ENCODE peak calls at places on chromosome 15, in five cellular contexts. One of them, this sample, is unnamed.

GRCh38 chr15:85523530-85523929 is 143.1 kb downstream of the AKAP13 start:
- DNase-seq in sigmoid colon: no peak
- DNase-seq in stomach: no peak
- DNase-seq in GM12878: no peak
- DNase-seq in SK-N-SH: no peak
- DNase-seq in this sample: no peak

GRCh38 chr15:38545179-38545578 is 19.4 kb downstream of the RASGRP1 start:
- DNase-seq in GM12878: no peak
- DNase-seq in sigmoid colon: no peak
- DNase-seq in stomach: no peak
- DNase-seq in SK-N-SH: no peak
- DNase-seq in this sample: no peak

GRCh38 chr15:70132148-70132547 is 34.4 kb upstream of the TLE3 start:
- DNase-seq in stomach: no peak
- DNase-seq in GM12878: no peak
- DNase-seq in sigmoid colon: peak; percentile 66
- DNase-seq in SK-N-SH: no peak
- DNase-seq in this sample: no peak

GRCh38 chr15:101092186-101092866 is 159.5 kb downstream of the CHSY1 start:
- DNase-seq in stomach: no peak
- DNase-seq in SK-N-SH: no peak
- DNase-seq in sigmoid colon: no peak
- DNase-seq in GM12878: no peak
- DNase-seq in this sample: no peak

GRCh38 chr15:22979699-22980188 is 424 bp downstream of the CYFIP1 start:
- DNase-seq in sigmoid colon: peak; percentile 68
- DNase-seq in GM12878: no peak
- DNase-seq in stomach: no peak
- DNase-seq in SK-N-SH: peak; percentile 81
- DNase-seq in this sample: peak; percentile 26

GRCh38 chr15:99305761-99306505 is 54.7 kb downstream of the LRRC28 start:
- DNase-seq in SK-N-SH: no peak
- DNase-seq in GM12878: no peak
- DNase-seq in stomach: peak; percentile 56
- DNase-seq in sigmoid colon: no peak
- DNase-seq in this sample: peak; percentile 11

GRCh38 chr15:90266061-90266431 is 574 bp downstream of the NGRN start:
- DNase-seq in stomach: peak; percentile 28
- DNase-seq in sigmoid colon: peak; percentile 73
- DNase-seq in GM12878: no peak
- DNase-seq in SK-N-SH: peak; percentile 72
- DNase-seq in this sample: peak; percentile 40

GRCh38 chr15:88603885-88604284 is 17.3 kb upstream of the AEN start:
- DNase-seq in sigmoid colon: no peak
- DNase-seq in stomach: no peak
- DNase-seq in GM12878: no peak
- DNase-seq in SK-N-SH: no peak
- DNase-seq in this sample: no peak

GRCh38 chr15:62560943-62561571 is 396.0 kb upstream of the C2CD4B start:
- DNase-seq in GM12878: no peak
- DNase-seq in SK-N-SH: no peak
- DNase-seq in stomach: peak; percentile 43
- DNase-seq in sigmoid colon: no peak
- DNase-seq in this sample: peak; percentile 80

GRCh38 chr15:101558217-101558941 is 68.9 kb upstream of the PCSK6 start:
- DNase-seq in stomach: no peak
- DNase-seq in SK-N-SH: no peak
- DNase-seq in GM12878: no peak
- DNase-seq in sigmoid colon: peak; percentile 17
- DNase-seq in this sample: no peak

GRCh38 chr15:63752075-63752684 is 81.6 kb downstream of the HERC1 start:
- DNase-seq in GM12878: peak; percentile 23
- DNase-seq in sigmoid colon: no peak
- DNase-seq in stomach: peak; percentile 28
- DNase-seq in SK-N-SH: peak; percentile 54
- DNase-seq in this sample: peak; percentile 25

GRCh38 chr15:58793862-58794261 is 22.8 kb downstream of the MINDY2 start:
- DNase-seq in sigmoid colon: no peak
- DNase-seq in SK-N-SH: no peak
- DNase-seq in stomach: no peak
- DNase-seq in GM12878: no peak
- DNase-seq in this sample: no peak

GRCh38 chr15:22868928-22869327 is 30.5 kb downstream of the NIPA2 start:
- DNase-seq in stomach: no peak
- DNase-seq in sigmoid colon: no peak
- DNase-seq in GM12878: no peak
- DNase-seq in SK-N-SH: no peak
- DNase-seq in this sample: no peak

GRCh38 chr15:90988249-90988648 is 6.1 kb downstream of the PRC1 start:
- DNase-seq in SK-N-SH: peak; percentile 61
- DNase-seq in GM12878: no peak
- DNase-seq in sigmoid colon: no peak
- DNase-seq in stomach: no peak
- DNase-seq in this sample: no peak

GRCh38 chr15:89416339-89417183 is 79.8 kb downstream of the RHCG start:
- DNase-seq in SK-N-SH: peak; percentile 96
- DNase-seq in GM12878: no peak
- DNase-seq in sigmoid colon: no peak
- DNase-seq in stomach: peak; percentile 60
- DNase-seq in this sample: peak; percentile 68

GRCh38 chr15:98658831-98659699 is 10.7 kb downstream of the IGF1R start:
- DNase-seq in sigmoid colon: no peak
- DNase-seq in stomach: no peak
- DNase-seq in SK-N-SH: peak; percentile 75
- DNase-seq in GM12878: peak; percentile 11
- DNase-seq in this sample: peak; percentile 21

GRCh38 chr15:82919231-82919886 is 33.2 kb downstream of the HOMER2 start:
- DNase-seq in SK-N-SH: no peak
- DNase-seq in GM12878: no peak
- DNase-seq in stomach: peak; percentile 91
- DNase-seq in sigmoid colon: no peak
- DNase-seq in this sample: peak; percentile 19

GRCh38 chr15:88982304-88982945 is 69.2 kb upstream of the MFGE8 start:
- DNase-seq in GM12878: peak; percentile 83
- DNase-seq in sigmoid colon: peak; percentile 80
- DNase-seq in SK-N-SH: peak; percentile 44
- DNase-seq in stomach: no peak
- DNase-seq in this sample: peak; percentile 16

GRCh38 chr15:59299919-59300617 is 72.6 kb downstream of the MYO1E start:
- DNase-seq in stomach: peak; percentile 66
- DNase-seq in SK-N-SH: no peak
- DNase-seq in GM12878: peak; percentile 97
- DNase-seq in sigmoid colon: peak; percentile 89
- DNase-seq in this sample: peak; percentile 90

GRCh38 chr15:36903922-36904479 is 196.3 kb downstream of the MEIS2 start:
- DNase-seq in sigmoid colon: no peak
- DNase-seq in GM12878: no peak
- DNase-seq in SK-N-SH: no peak
- DNase-seq in stomach: no peak
- DNase-seq in this sample: no peak

GRCh38 chr15:48119277-48119676 is 1.5 kb upstream of the SLC24A5 start:
- DNase-seq in GM12878: no peak
- DNase-seq in stomach: no peak
- DNase-seq in sigmoid colon: no peak
- DNase-seq in SK-N-SH: no peak
- DNase-seq in this sample: no peak

GRCh38 chr15:90708516-90708915 is 8.6 kb upstream of the BLM start:
- DNase-seq in SK-N-SH: no peak
- DNase-seq in GM12878: no peak
- DNase-seq in sigmoid colon: no peak
- DNase-seq in stomach: no peak
- DNase-seq in this sample: no peak

GRCh38 chr15:31457631-31458526 is 131.2 kb downstream of the KLF13 start:
- DNase-seq in SK-N-SH: no peak
- DNase-seq in sigmoid colon: no peak
- DNase-seq in GM12878: no peak
- DNase-seq in stomach: peak; percentile 23
- DNase-seq in this sample: no peak

GRCh38 chr15:27538325-27538724 is 560.8 kb downstream of the OCA2 start:
- DNase-seq in SK-N-SH: no peak
- DNase-seq in sigmoid colon: no peak
- DNase-seq in GM12878: no peak
- DNase-seq in stomach: no peak
- DNase-seq in this sample: no peak

GRCh38 chr15:52340093-52340492 is 44.5 kb upstream of the MYO5C start:
- DNase-seq in SK-N-SH: no peak
- DNase-seq in stomach: no peak
- DNase-seq in sigmoid colon: no peak
- DNase-seq in GM12878: no peak
- DNase-seq in this sample: no peak

GRCh38 chr15:66099950-66100671 is 153.4 kb downstream of the MEGF11 start:
- DNase-seq in stomach: no peak
- DNase-seq in SK-N-SH: no peak
- DNase-seq in sigmoid colon: peak; percentile 40
- DNase-seq in GM12878: no peak
- DNase-seq in this sample: no peak

GRCh38 chr15:52180196-52180835 is 10.9 kb downstream of the GNB5 start:
- DNase-seq in stomach: no peak
- DNase-seq in GM12878: no peak
- DNase-seq in SK-N-SH: no peak
- DNase-seq in sigmoid colon: no peak
- DNase-seq in this sample: peak; percentile 42

GRCh38 chr15:90031231-90031791 is 30.2 kb downstream of the ZNF710 start:
- DNase-seq in SK-N-SH: no peak
- DNase-seq in GM12878: peak; percentile 95
- DNase-seq in stomach: no peak
- DNase-seq in sigmoid colon: peak; percentile 48
- DNase-seq in this sample: peak; percentile 44

GRCh38 chr15:40296561-40297230 is 11.0 kb downstream of the PLCB2 start:
- DNase-seq in stomach: no peak
- DNase-seq in SK-N-SH: no peak
- DNase-seq in sigmoid colon: no peak
- DNase-seq in GM12878: no peak
- DNase-seq in this sample: no peak

GRCh38 chr15:29844290-29844903 is 22.1 kb upstream of the TJP1 start:
- DNase-seq in SK-N-SH: no peak
- DNase-seq in sigmoid colon: no peak
- DNase-seq in stomach: no peak
- DNase-seq in GM12878: no peak
- DNase-seq in this sample: no peak

GRCh38 chr15:24068102-24068501 is 381.0 kb upstream of the NDN start:
- DNase-seq in GM12878: no peak
- DNase-seq in SK-N-SH: no peak
- DNase-seq in sigmoid colon: no peak
- DNase-seq in stomach: no peak
- DNase-seq in this sample: peak; percentile 60
- TF ChIP-seq POLR2AphosphoS5 in GM12878: no peak
- TF ChIP-seq POLR2AphosphoS5 in SK-N-SH: no peak
- TF ChIP-seq POLR2AphosphoS5 in sigmoid colon: no peak
- TF ChIP-seq POLR2AphosphoS5 in stomach: no peak
- TF ChIP-seq POLR2AphosphoS5 in this sample: no peak

GRCh38 chr15:72155021-72155621 is 36.9 kb downstream of the SENP8 start:
- DNase-seq in sigmoid colon: peak; percentile 83
- DNase-seq in stomach: peak; percentile 97
- DNase-seq in GM12878: no peak
- DNase-seq in SK-N-SH: peak; percentile 45
- DNase-seq in this sample: peak; percentile 86
- H3K4me3 ChIP-seq in sigmoid colon: peak overlapping the region; percentile 50
- H3K4me3 ChIP-seq in stomach: peak overlapping the region; percentile 47
- H3K4me3 ChIP-seq in GM12878: no peak overlapping the region
- H3K4me3 ChIP-seq in SK-N-SH: peak overlapping the region; percentile 63
- H3K4me3 ChIP-seq in this sample: peak overlapping the region; percentile 50

GRCh38 chr15:60590935-60591490 is 112.1 kb upstream of the ICE2 start:
- DNase-seq in SK-N-SH: peak; percentile 73
- DNase-seq in sigmoid colon: peak; percentile 76
- DNase-seq in GM12878: no peak
- DNase-seq in stomach: peak; percentile 55
- DNase-seq in this sample: peak; percentile 55

GRCh38 chr15:60594071-60594470 is 115.1 kb upstream of the ICE2 start:
- DNase-seq in SK-N-SH: no peak
- DNase-seq in GM12878: no peak
- DNase-seq in stomach: no peak
- DNase-seq in sigmoid colon: no peak
- DNase-seq in this sample: no peak

GRCh38 chr15:60592386-60593339 is 113.7 kb upstream of the ICE2 start:
- DNase-seq in sigmoid colon: peak; percentile 94
- DNase-seq in stomach: peak; percentile 86
- DNase-seq in SK-N-SH: peak; percentile 88
- DNase-seq in GM12878: no peak
- DNase-seq in this sample: peak; percentile 90

GRCh38 chr15:60589728-60590127 is 110.8 kb upstream of the ICE2 start:
- DNase-seq in GM12878: no peak
- DNase-seq in SK-N-SH: no peak
- DNase-seq in sigmoid colon: no peak
- DNase-seq in stomach: no peak
- DNase-seq in this sample: no peak

DNA sequence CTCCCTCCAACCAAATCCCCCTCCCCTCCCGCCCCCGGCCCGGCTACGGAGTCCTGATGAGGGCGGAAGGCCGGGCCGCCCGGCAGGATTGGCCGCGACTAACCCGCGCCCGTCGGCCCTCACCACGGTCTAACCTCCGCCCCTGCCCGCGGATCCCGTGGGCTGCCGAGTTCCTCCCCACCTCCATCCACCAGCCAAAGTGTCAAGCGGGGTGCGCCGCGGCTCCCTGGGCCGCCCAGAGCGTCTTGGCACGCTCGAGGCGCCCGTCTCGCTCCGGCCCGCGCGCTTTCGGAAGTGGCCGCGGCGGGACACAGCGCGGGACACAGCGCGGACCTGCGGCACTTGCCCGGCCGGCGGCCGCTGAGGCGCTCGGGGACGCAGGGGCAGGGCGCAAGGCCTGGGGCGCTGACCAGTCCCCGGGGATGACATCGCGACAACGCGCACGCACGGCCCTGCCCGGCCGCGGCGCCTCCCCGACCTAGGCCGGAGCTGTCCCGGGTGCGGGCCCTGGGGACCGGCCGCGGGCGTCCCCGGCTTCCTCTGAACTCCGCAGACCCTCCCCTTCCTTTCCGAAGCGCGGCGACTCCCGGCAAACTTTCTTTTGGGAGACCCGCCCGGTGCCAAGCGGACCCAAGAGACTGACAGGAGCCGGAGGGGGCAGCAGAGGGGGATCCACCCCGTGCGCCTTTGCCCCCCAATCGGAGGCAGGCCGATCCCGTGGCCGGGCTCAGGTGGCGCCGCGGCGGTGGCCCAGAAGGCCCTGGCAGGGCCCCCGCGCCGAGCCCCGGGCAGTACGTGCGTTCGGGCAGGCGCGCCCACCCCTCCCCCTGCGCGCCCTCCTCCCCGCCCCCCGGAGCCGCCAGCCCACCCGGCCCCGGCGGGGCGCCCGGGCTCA is 112.8 kb upstream of the ICE2 start:
- DNase-seq in GM12878: no peak
- DNase-seq in stomach: peak; percentile 34
- DNase-seq in sigmoid colon: peak; percentile 74
- DNase-seq in SK-N-SH: peak; percentile 83
- DNase-seq in this sample: peak; percentile 33
- H3K27me3 ChIP-seq in GM12878: no peaks in the 10 kb centered on the region
- H3K27me3 ChIP-seq in stomach: no peaks in the 10 kb centered on the region
- H3K27me3 ChIP-seq in sigmoid colon: no peaks in the 10 kb centered on the region
- H3K27me3 ChIP-seq in SK-N-SH: peaks cover 10% of the 10 kb centered on the region
- H3K27me3 ChIP-seq in this sample: peaks cover 29% of the 10 kb centered on the region

DNA sequence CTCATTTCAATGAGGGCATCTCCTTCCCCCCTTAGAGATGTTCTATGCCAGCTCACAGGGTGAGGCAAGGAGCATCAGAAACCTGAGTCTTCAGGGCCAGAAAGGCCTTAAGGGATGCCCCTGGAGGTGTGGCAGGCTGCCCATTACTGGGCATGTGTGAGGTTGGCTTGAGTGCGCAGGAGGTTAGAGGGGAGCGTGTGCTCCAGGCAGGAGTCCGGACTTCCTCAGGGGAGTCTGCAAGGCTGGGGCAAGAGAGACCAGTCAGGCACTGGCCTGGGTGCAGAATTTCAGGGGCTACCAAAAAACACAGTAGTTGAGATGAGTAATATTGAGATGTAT is 1.9 kb downstream of the LOXL1 start:
- DNase-seq in sigmoid colon: no peak
- DNase-seq in GM12878: no peak
- DNase-seq in stomach: no peak
- DNase-seq in SK-N-SH: no peak
- DNase-seq in this sample: no peak
- TF ChIP-seq POLR2AphosphoS5 in sigmoid colon: no peak
- TF ChIP-seq POLR2AphosphoS5 in GM12878: no peak
- TF ChIP-seq POLR2AphosphoS5 in stomach: no peak
- TF ChIP-seq POLR2AphosphoS5 in SK-N-SH: no peak
- TF ChIP-seq POLR2AphosphoS5 in this sample: no peak